ENCODE peak calls at places on chromosomes 11 and 22, in five cellular contexts. One of them, this sample, is unnamed.

GRCh38 chr11:19625438-19625837 is 87.2 kb upstream of the NAV2 start:
- DNase-seq in HCT116: no peak
- DNase-seq in GM23338: no peak
- DNase-seq in upper lobe of left lung: no peak
- DNase-seq in K562: no peak
- DNase-seq in this sample: no peak

GRCh38 chr11:113494021-113494420 is 18.8 kb upstream of the DRD2 start:
- DNase-seq in upper lobe of left lung: no peak
- DNase-seq in GM23338: no peak
- DNase-seq in K562: no peak
- DNase-seq in HCT116: no peak
- DNase-seq in this sample: no peak

GRCh38 chr22:46829140-46829891 is 66.9 kb downstream of the TBC1D22A start:
- DNase-seq in upper lobe of left lung: no peak
- DNase-seq in HCT116: no peak
- DNase-seq in K562: no peak
- DNase-seq in GM23338: no peak
- DNase-seq in this sample: no peak

GRCh38 chr11:69201048-69201365 is 45.3 kb downstream of the SMIM38 start:
- DNase-seq in HCT116: no peak
- DNase-seq in upper lobe of left lung: no peak
- DNase-seq in K562: no peak
- DNase-seq in GM23338: no peak
- DNase-seq in this sample: no peak

GRCh38 chr11:4979021-4979420 is 15.6 kb upstream of the OR51L1 start:
- DNase-seq in GM23338: no peak
- DNase-seq in K562: no peak
- DNase-seq in HCT116: no peak
- DNase-seq in upper lobe of left lung: no peak
- DNase-seq in this sample: no peak

GRCh38 chr11:40302669-40303068 is 1156.8 kb downstream of the LRRC4C start:
- DNase-seq in HCT116: no peak
- DNase-seq in K562: no peak
- DNase-seq in upper lobe of left lung: no peak
- DNase-seq in GM23338: no peak
- DNase-seq in this sample: no peak

GRCh38 chr11:12761029-12761428 is 86.8 kb downstream of the TEAD1 start:
- DNase-seq in HCT116: peak
- DNase-seq in K562: no peak
- DNase-seq in GM23338: no peak
- DNase-seq in upper lobe of left lung: no peak
- DNase-seq in this sample: no peak

GRCh38 chr11:32379714-32380113 is 55.6 kb downstream of the WT1 start:
- DNase-seq in upper lobe of left lung: no peak
- DNase-seq in K562: no peak
- DNase-seq in GM23338: no peak
- DNase-seq in HCT116: no peak
- DNase-seq in this sample: no peak

GRCh38 chr11:57356179-57356757 is 18.1 kb downstream of the P2RX3 start:
- DNase-seq in upper lobe of left lung: no peak
- DNase-seq in HCT116: no peak
- DNase-seq in K562: no peak
- DNase-seq in GM23338: no peak
- DNase-seq in this sample: no peak

GRCh38 chr11:15871904-15872303 is 484.4 kb downstream of the SOX6 start:
- DNase-seq in K562: no peak
- DNase-seq in HCT116: no peak
- DNase-seq in GM23338: peak
- DNase-seq in upper lobe of left lung: no peak
- DNase-seq in this sample: no peak

GRCh38 chr11:17414317-17414737 is 25.9 kb upstream of the KCNJ11 start:
- DNase-seq in upper lobe of left lung: no peak
- DNase-seq in GM23338: no peak
- DNase-seq in HCT116: no peak
- DNase-seq in K562: no peak
- DNase-seq in this sample: no peak

GRCh38 chr11:2209900-2210321 is 38.3 kb upstream of the TH start:
- DNase-seq in upper lobe of left lung: no peak
- DNase-seq in HCT116: no peak
- DNase-seq in GM23338: no peak
- DNase-seq in K562: no peak
- DNase-seq in this sample: peak

GRCh38 chr11:108403072-108403471 is 64.3 kb downstream of the C11orf65 start:
- DNase-seq in upper lobe of left lung: no peak
- DNase-seq in GM23338: no peak
- DNase-seq in HCT116: no peak
- DNase-seq in K562: no peak
- DNase-seq in this sample: no peak

GRCh38 chr11:733072-733471 is 14.2 kb upstream of the TALDO1 start:
- DNase-seq in HCT116: no peak
- DNase-seq in upper lobe of left lung: no peak
- DNase-seq in GM23338: peak
- DNase-seq in K562: peak
- DNase-seq in this sample: no peak

GRCh38 chr11:22454461-22454860 is 116.3 kb downstream of the SLC17A6 start:
- DNase-seq in upper lobe of left lung: no peak
- DNase-seq in HCT116: no peak
- DNase-seq in GM23338: no peak
- DNase-seq in K562: no peak
- DNase-seq in this sample: no peak

GRCh38 chr22:21766933-21767462 is 31.4 kb upstream of the YPEL1 start:
- DNase-seq in GM23338: no peak
- DNase-seq in HCT116: no peak
- DNase-seq in K562: no peak
- DNase-seq in upper lobe of left lung: peak
- DNase-seq in this sample: no peak

GRCh38 chr11:102552447-102553200 is 22.1 kb upstream of the MMP7 start:
- DNase-seq in K562: no peak
- DNase-seq in upper lobe of left lung: peak
- DNase-seq in HCT116: peak
- DNase-seq in GM23338: no peak
- DNase-seq in this sample: no peak

GRCh38 chr22:50189849-50190181 is 4.1 kb downstream of the TRABD start:
- DNase-seq in HCT116: no peak
- DNase-seq in upper lobe of left lung: no peak
- DNase-seq in GM23338: no peak
- DNase-seq in K562: no peak
- DNase-seq in this sample: no peak

GRCh38 chr11:120985718-120986569 is 38.0 kb upstream of the TBCEL start:
- DNase-seq in HCT116: no peak
- DNase-seq in GM23338: peak
- DNase-seq in K562: peak
- DNase-seq in upper lobe of left lung: peak
- DNase-seq in this sample: no peak

GRCh38 chr11:68541983-68542382 is 81.4 kb downstream of the PPP6R3 start:
- DNase-seq in GM23338: no peak
- DNase-seq in upper lobe of left lung: no peak
- DNase-seq in K562: peak
- DNase-seq in HCT116: no peak
- DNase-seq in this sample: no peak

GRCh38 chr11:124676386-124676785 is 2.7 kb downstream of the SPA17 start:
- DNase-seq in upper lobe of left lung: peak
- DNase-seq in GM23338: no peak
- DNase-seq in HCT116: no peak
- DNase-seq in K562: no peak
- DNase-seq in this sample: no peak

GRCh38 chr11:62931501-62932278 is 10.5 kb upstream of the CHRM1 start:
- DNase-seq in GM23338: no peak
- DNase-seq in HCT116: no peak
- DNase-seq in upper lobe of left lung: no peak
- DNase-seq in K562: no peak
- DNase-seq in this sample: no peak

GRCh38 chr11:79244175-79244804 is 196.5 kb downstream of the TENM4 start:
- DNase-seq in upper lobe of left lung: no peak
- DNase-seq in K562: no peak
- DNase-seq in GM23338: no peak
- DNase-seq in HCT116: no peak
- DNase-seq in this sample: no peak

GRCh38 chr22:44159811-44160210 is 20.9 kb upstream of the PARVG start:
- DNase-seq in K562: no peak
- DNase-seq in GM23338: no peak
- DNase-seq in HCT116: no peak
- DNase-seq in upper lobe of left lung: no peak
- DNase-seq in this sample: no peak

GRCh38 chr11:128298271-128298670 is 289.1 kb downstream of the ETS1 start:
- DNase-seq in upper lobe of left lung: no peak
- DNase-seq in K562: no peak
- DNase-seq in HCT116: no peak
- DNase-seq in GM23338: no peak
- DNase-seq in this sample: no peak

GRCh38 chr22:45531944-45532631 is 29.4 kb downstream of the FBLN1 start:
- DNase-seq in upper lobe of left lung: no peak
- DNase-seq in K562: no peak
- DNase-seq in HCT116: no peak
- DNase-seq in GM23338: no peak
- DNase-seq in this sample: no peak

GRCh38 chr11:71358122-71358728 is 90.0 kb downstream of the DHCR7 start:
- DNase-seq in upper lobe of left lung: no peak
- DNase-seq in GM23338: no peak
- DNase-seq in HCT116: no peak
- DNase-seq in K562: no peak
- DNase-seq in this sample: no peak

GRCh38 chr11:128632151-128632791 is 44.9 kb upstream of the ETS1 start:
- DNase-seq in K562: no peak
- DNase-seq in HCT116: peak
- DNase-seq in upper lobe of left lung: no peak
- DNase-seq in GM23338: peak
- DNase-seq in this sample: no peak

GRCh38 chr11:43574949-43575915 is 105.3 kb upstream of the HSD17B12 start:
- DNase-seq in upper lobe of left lung: no peak
- DNase-seq in K562: no peak
- DNase-seq in GM23338: peak
- DNase-seq in HCT116: no peak
- DNase-seq in this sample: no peak

GRCh38 chr11:75185866-75186265 is 35.0 kb downstream of the SLCO2B1 start:
- DNase-seq in HCT116: no peak
- DNase-seq in K562: no peak
- DNase-seq in GM23338: no peak
- DNase-seq in upper lobe of left lung: no peak
- DNase-seq in this sample: no peak

GRCh38 chr22:38927033-38927789 is 30.2 kb upstream of the APOBEC3A start:
- DNase-seq in K562: no peak
- DNase-seq in GM23338: peak
- DNase-seq in upper lobe of left lung: peak
- DNase-seq in HCT116: peak
- DNase-seq in this sample: peak
- TF ChIP-seq POLR2AphosphoS5 in K562: no peak
- TF ChIP-seq POLR2AphosphoS5 in GM23338: no peak
- TF ChIP-seq POLR2AphosphoS5 in upper lobe of left lung: no peak
- TF ChIP-seq POLR2AphosphoS5 in HCT116: peak
- TF ChIP-seq POLR2AphosphoS5 in this sample: no peak

DNA sequence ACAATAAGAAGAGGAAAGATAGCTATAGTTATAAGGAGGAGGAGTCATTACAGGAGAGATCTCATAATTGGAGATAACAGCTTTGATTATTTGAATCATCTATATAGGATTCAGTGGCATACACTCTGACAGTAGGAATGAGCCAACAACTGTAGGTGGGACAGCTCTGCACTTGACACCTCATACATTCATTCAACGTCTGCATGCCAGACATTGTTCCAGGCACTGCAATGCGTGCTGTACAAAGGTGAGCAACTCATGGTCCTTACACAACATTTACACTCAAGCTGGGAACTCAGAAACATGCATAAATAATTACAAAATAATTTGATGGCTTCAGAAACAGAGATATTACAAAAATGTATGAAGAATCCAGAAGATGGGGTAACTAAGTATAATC is 154.3 kb downstream of the MSANTD4 start:
- DNase-seq in upper lobe of left lung: no peak
- DNase-seq in K562: no peak
- DNase-seq in HCT116: no peak
- DNase-seq in GM23338: no peak
- DNase-seq in this sample: no peak
- TF ChIP-seq POLR2AphosphoS5 in upper lobe of left lung: no peak
- TF ChIP-seq POLR2AphosphoS5 in K562: no peak
- TF ChIP-seq POLR2AphosphoS5 in HCT116: no peak
- TF ChIP-seq POLR2AphosphoS5 in GM23338: no peak
- TF ChIP-seq POLR2AphosphoS5 in this sample: no peak

DNA sequence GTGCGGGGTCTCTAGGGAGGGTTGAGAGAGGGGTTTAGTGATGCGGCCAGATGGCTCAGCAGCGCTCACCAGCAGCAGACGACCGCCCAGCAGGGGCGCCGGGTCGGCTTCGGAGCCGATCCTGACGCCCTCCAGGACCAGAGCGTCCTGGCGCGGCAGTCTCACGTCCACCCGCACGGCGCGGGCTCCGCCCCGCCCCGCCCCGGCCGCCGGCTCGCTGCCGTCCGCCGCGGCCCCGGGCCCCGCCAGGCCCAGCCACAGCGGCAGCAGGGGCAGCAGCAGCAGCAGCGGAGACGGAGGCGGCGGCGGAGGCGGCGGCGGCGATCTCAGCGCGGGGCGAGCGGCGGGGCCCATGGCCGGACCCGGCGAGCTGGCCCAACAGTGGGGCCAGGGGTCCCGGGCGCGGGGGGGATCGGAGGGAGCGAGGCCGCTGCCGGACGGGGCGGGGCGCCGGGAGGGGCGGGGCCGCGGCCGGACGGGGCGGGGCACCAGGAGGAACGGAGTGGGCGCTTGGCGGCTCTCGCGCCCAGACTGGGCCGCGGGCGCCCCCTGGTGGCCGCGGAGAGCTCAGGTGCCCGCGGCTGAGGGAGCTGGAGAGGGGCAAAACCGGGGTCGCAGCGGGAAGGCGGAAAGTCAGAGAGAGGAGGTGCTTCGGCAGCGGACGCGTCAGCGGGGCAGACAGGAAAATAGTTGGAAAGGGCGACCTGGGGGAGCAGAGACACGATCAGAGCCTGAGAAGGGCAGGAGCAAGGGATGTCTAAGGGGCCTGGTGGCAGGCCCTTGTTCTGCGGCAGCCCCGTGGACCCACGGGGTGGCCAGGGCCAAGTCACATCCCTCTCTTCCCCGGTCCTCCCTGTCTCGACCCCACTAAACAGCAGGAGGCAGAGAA is at the start of gene RNF215:
- DNase-seq in K562: peak
- DNase-seq in HCT116: peak
- DNase-seq in GM23338: peak
- DNase-seq in upper lobe of left lung: peak
- DNase-seq in this sample: peak
- TF ChIP-seq POLR2AphosphoS5 in K562: no peak
- TF ChIP-seq POLR2AphosphoS5 in HCT116: no peak
- TF ChIP-seq POLR2AphosphoS5 in GM23338: no peak
- TF ChIP-seq POLR2AphosphoS5 in upper lobe of left lung: no peak
- TF ChIP-seq POLR2AphosphoS5 in this sample: no peak

GRCh38 chr11:65421204-65422103 is 1.1 kb upstream of the NEAT1 start:
- DNase-seq in upper lobe of left lung: peak
- DNase-seq in HCT116: peak
- DNase-seq in GM23338: peak
- DNase-seq in K562: no peak
- DNase-seq in this sample: peak

GRCh38 chr11:65418681-65419459 is 3.7 kb upstream of the NEAT1 start:
- DNase-seq in GM23338: peak
- DNase-seq in upper lobe of left lung: peak
- DNase-seq in K562: peak
- DNase-seq in HCT116: peak
- DNase-seq in this sample: peak

GRCh38 chr11:65419460-65419772 is 3.2 kb upstream of the NEAT1 start:
- DNase-seq in upper lobe of left lung: peak
- DNase-seq in GM23338: no peak
- DNase-seq in HCT116: no peak
- DNase-seq in K562: no peak
- DNase-seq in this sample: no peak

GRCh38 chr11:65420506-65421203 is 1.9 kb upstream of the NEAT1 start:
- DNase-seq in GM23338: no peak
- DNase-seq in HCT116: no peak
- DNase-seq in upper lobe of left lung: no peak
- DNase-seq in K562: no peak
- DNase-seq in this sample: no peak

GRCh38 chr11:65419773-65420481 is 2.7 kb upstream of the NEAT1 start:
- DNase-seq in HCT116: peak
- DNase-seq in GM23338: peak
- DNase-seq in upper lobe of left lung: peak
- DNase-seq in K562: peak
- DNase-seq in this sample: peak
- TF ChIP-seq POLR2AphosphoS5 in HCT116: peak
- TF ChIP-seq POLR2AphosphoS5 in GM23338: no peak
- TF ChIP-seq POLR2AphosphoS5 in upper lobe of left lung: peak
- TF ChIP-seq POLR2AphosphoS5 in K562: peak
- TF ChIP-seq POLR2AphosphoS5 in this sample: peak